ENCODE peak calls at places on chromosomes 11 and 22, in eight cellular contexts. Q is SK-N-SH, Y is OCI-LY7, F is PC-3, V is MM.1S, K is HCT116, H is hepatocyte, W is GM23248. M is an unnamed sample. For H3K9me2, the result is how much of the 10 kb centered on the place peaks cover.

GRCh38 chr22:33654173-33654890 is 265.9 kb downstream of the LARGE1 start:
- DNase-seq in Q (no peak), V (no peak), W (no peak), Y (no peak), F (no peak), H (peak), K (no peak), M (no peak)

GRCh38 chr22:41931701-41932269 is 5.2 kb upstream of the TNFRSF13C start:
- DNase-seq in F (no peak), V (no peak), Q (no peak), H (no peak), K (no peak), Y (peak), W (no peak), M (peak)

GRCh38 chr11:18692941-18693760 is 5.4 kb upstream of the TMEM86A start:
- DNase-seq in W (no peak), F (no peak), K (no peak), Y (no peak), Q (no peak), V (no peak), H (no peak), M (no peak)

GRCh38 chr11:100635194-100635593 is 51.9 kb upstream of the ARHGAP42 start:
- DNase-seq in Y (no peak), F (no peak), V (no peak), K (no peak), Q (no peak), W (no peak), H (no peak), M (no peak)

GRCh38 chr11:12694182-12694531 is 19.9 kb downstream of the TEAD1 start:
- DNase-seq in Q (no peak), H (peak), F (no peak), W (peak), V (no peak), K (no peak), Y (peak), M (no peak)

GRCh38 chr11:108221401-108221800 is 1.0 kb downstream of the NPAT start:
- DNase-seq in H (no peak), V (no peak), Y (peak), K (no peak), W (peak), F (peak), Q (no peak), M (peak)

GRCh38 chr11:7021318-7021717 is 1.0 kb downstream of the NLRP14 start:
- DNase-seq in F (no peak), V (no peak), Y (no peak), W (no peak), K (no peak), Q (no peak), H (no peak), M (no peak)

GRCh38 chr11:85628771-85629341 is 463 bp downstream of the TMEM126B start:
- DNase-seq in F (no peak), W (peak), V (no peak), Q (no peak), K (no peak), H (peak), Y (no peak), M (peak)

GRCh38 chr11:15909937-15910598 is 446.3 kb downstream of the SOX6 start:
- DNase-seq in Q (no peak), V (no peak), Y (no peak), W (no peak), K (no peak), F (no peak), H (no peak), M (no peak)

GRCh38 chr11:35165416-35166368 is 26.7 kb downstream of the CD44 start:
- DNase-seq in H (no peak), Q (no peak), W (peak), K (no peak), Y (peak), V (peak), F (peak), M (no peak)

GRCh38 chr22:48758021-48758561 is 1069.6 kb downstream of the BRD1 start:
- DNase-seq in W (no peak), H (peak), F (no peak), V (no peak), Q (no peak), Y (no peak), K (no peak), M (no peak)

GRCh38 chr22:44289429-44290171 is 23.2 kb downstream of the SHISAL1 start:
- DNase-seq in K (no peak), W (peak), F (no peak), V (no peak), Y (no peak), Q (peak), H (no peak), M (no peak)

GRCh38 chr11:3434976-3435375 is 56.0 kb upstream of the ZNF195 start:
- DNase-seq in K (no peak), H (no peak), Y (no peak), Q (no peak), V (no peak), W (no peak), F (no peak), M (no peak)
- H3K4me3 ChIP-seq in K (no peak), H (no peak), Y (no peak), Q (no peak), V (no peak), W (no peak), F (no peak), M (no peak)

DNA sequence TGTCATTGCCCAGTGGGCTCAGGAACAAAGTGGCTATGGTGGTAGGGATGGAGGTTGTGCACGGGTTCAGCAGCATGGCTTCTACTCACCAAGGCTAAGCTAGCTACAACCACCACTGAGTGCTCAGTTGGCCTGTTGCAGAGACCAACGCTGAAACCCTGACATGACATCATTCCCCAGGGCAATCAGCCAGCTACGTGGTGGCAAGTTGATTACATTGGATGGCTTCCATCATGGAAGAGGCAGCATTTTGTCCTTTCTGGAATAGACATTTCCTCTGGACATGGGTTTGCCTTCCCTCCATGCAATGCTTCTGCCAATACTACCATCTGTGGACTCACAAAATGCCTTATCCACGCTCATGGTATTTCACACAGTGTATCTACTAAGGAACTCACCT is 634.3 kb downstream of the OPCML start:
- DNase-seq in Y (no peak), H (no peak), Q (no peak), F (no peak), W (no peak), V (no peak), K (no peak), M (no peak)
- H3K9me2 ChIP-seq in Y (under half), H (under half), Q (under half), F (under half), W (under half), V (under half), K (under half), M (under half)

GRCh38 chr22:40051322-40051721 is 56.6 kb downstream of the FAM83F start:
- DNase-seq in Q (no peak), K (no peak), Y (peak), V (peak), H (no peak), W (no peak), F (no peak), M (no peak)

GRCh38 chr22:40046126-40046525 is 51.4 kb downstream of the FAM83F start:
- DNase-seq in W (no peak), F (no peak), K (no peak), H (no peak), Q (no peak), Y (peak), V (no peak), M (no peak)

GRCh38 chr22:40053460-40053859 is 58.7 kb downstream of the FAM83F start:
- DNase-seq in Y (no peak), Q (no peak), H (no peak), K (no peak), W (no peak), F (no peak), V (no peak), M (no peak)

GRCh38 chr22:40054486-40054885 is 59.7 kb downstream of the FAM83F start:
- DNase-seq in Y (no peak), V (no peak), F (no peak), Q (no peak), K (no peak), W (no peak), H (no peak), M (no peak)

DNA sequence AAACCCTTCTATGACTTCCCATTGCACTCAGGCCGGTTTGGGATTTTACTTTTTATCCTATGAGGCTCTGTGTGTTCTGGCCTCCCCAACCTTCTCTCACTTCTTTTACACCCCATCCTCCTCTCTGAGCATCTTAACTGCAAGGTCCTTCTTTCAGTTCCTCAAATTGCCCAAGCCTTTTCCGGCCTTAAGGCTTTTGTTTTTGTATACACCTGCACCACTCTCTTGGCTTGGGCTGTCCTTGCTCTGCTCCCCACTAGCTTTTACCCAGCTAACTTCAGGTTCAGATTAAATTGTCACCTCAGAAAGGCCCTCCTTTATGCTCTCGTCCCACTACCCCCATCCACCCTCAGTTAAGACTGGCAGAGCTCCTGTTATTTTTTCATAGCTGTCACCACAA is 55.5 kb downstream of the FAM83F start:
- DNase-seq in K (no peak), H (no peak), F (no peak), Q (no peak), W (no peak), V (peak), Y (peak), M (peak)
- H3K4me2 ChIP-seq in K (no peak), H (no peak), F (no peak), Q (no peak), W (no peak), V (peak), Y (peak), M (peak)

DNA sequence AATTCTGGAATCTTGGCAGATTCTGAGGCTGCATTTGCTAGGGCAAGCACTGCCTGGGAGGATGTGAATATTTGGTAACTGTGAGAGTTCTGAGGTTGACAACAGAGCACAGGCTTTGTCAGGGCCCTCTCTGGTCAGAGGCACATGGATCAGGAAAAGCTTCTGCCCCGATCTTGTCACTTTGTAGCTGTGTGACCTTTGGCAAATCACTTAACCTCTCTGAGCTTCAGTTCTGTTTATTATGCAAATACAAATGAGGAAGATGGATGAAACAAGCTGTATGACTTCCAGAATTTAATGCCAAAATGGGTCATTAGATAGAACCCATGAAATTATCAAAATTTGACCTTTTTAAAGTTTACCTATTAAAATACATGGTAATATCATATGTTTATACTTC is 94.9 kb downstream of the SEZ6L start:
- DNase-seq in F (no peak), V (no peak), Q (no peak), K (no peak), H (no peak), Y (no peak), W (no peak), M (no peak)
- H3K4me3 ChIP-seq in F (no peak), V (no peak), Q (no peak), K (no peak), H (no peak), Y (no peak), W (no peak), M (no peak)

GRCh38 chr11:118396097-118396501 is 5.3 kb upstream of the ATP5MG start:
- DNase-seq in F (no peak), Y (no peak), K (no peak), V (peak), Q (no peak), W (no peak), H (no peak), M (no peak)

GRCh38 chr11:118401151-118401879 is at the start of gene ATP5MG:
- DNase-seq in F (peak), K (peak), H (peak), Q (peak), W (peak), V (peak), Y (peak), M (peak)

GRCh38 chr11:118401880-118402590 is 629 bp downstream of the ATP5MG start:
- DNase-seq in F (peak), Q (no peak), V (no peak), H (peak), Y (no peak), W (peak), K (no peak), M (no peak)

GRCh38 chr11:118398797-118399564 is 2.4 kb upstream of the ATP5MG start:
- DNase-seq in F (no peak), V (peak), Y (peak), W (peak), K (no peak), H (no peak), Q (no peak), M (peak)

DNA sequence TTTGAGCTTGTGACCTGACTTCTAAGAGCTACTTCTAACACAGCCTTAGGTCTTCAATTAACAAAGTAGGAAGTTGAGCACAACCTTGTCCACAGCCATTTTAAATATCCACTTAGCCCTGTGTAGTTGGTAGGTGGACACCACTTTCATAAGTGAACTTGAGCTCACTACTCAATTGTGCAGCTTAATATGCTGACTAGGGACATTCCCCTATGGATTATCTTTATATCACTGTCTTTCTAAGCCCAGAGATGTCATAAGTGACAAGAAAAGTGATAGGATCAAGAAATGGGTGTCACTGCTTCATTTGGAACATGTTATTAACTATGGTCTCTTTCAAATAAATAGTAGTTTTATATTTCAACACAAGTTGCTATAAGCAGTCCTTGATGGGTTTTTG is 4.0 kb upstream of the ATP5MG start:
- DNase-seq in Q (no peak), Y (no peak), V (no peak), F (no peak), H (no peak), W (no peak), K (no peak), M (no peak)
- H3K9me2 ChIP-seq in Q (under half), Y (under half), V (under half), F (under half), H (under half), W (under half), K (under half), M (under half)

GRCh38 chr11:465896-466538 is 15.9 kb downstream of the PTDSS2 start:
- DNase-seq in V (no peak), W (no peak), Q (no peak), Y (no peak), H (no peak), K (no peak), F (peak), M (no peak)
- H3K4me2 ChIP-seq in V (no peak), W (no peak), Q (no peak), Y (no peak), H (no peak), K (no peak), F (no peak), M (no peak)

GRCh38 chr11:64867748-64868462 is 10.5 kb downstream of the EHD1 start:
- DNase-seq in Y (no peak), K (no peak), Q (no peak), H (no peak), W (no peak), V (no peak), F (peak), M (no peak)

GRCh38 chr11:64864473-64865285 is 13.7 kb downstream of the EHD1 start:
- DNase-seq in H (peak), Y (peak), V (no peak), K (no peak), F (no peak), Q (no peak), W (peak), M (no peak)

GRCh38 chr11:64865286-64866172 is 12.9 kb downstream of the EHD1 start:
- DNase-seq in K (no peak), W (peak), Y (peak), Q (no peak), H (no peak), V (peak), F (peak), M (peak)

GRCh38 chr11:64864135-64864472 is 14.3 kb downstream of the EHD1 start:
- DNase-seq in Y (no peak), H (no peak), F (no peak), K (no peak), Q (no peak), W (no peak), V (no peak), M (no peak)

GRCh38 chr11:64866173-64866491 is 12.3 kb downstream of the EHD1 start:
- DNase-seq in W (no peak), Y (no peak), F (no peak), V (no peak), Q (no peak), H (no peak), K (no peak), M (no peak)
- H3K4me3 ChIP-seq in W (no peak), Y (peak), F (no peak), V (peak), Q (no peak), H (no peak), K (no peak), M (peak)

GRCh38 chr11:132898676-132899075 is 633.6 kb downstream of the OPCML start:
- DNase-seq in Y (no peak), H (no peak), F (no peak), Q (no peak), W (no peak), V (no peak), K (no peak), M (no peak)
- H3K9me2 ChIP-seq in Y (under half), H (under half), F (under half), Q (under half), W (under half), V (under half), K (under half), M (under half)

DNA sequence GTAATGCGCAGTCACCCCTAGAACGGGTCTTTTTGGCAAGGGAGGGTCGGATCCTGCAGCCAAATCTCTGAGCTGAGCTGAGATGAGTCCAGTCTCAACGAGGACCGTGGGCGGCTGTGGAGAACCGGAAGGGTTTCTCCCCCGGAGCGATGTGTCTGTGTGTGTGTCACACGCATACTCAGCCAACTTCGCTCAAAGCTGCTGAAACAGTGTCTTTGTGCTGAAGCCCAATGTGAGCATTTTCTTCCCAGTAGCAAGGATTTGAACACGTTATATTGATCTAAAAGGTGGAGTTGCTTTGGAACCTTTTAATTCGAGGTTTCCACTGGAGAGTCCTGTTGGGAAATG is 1.4 kb upstream of the CELSR1 start:
- DNase-seq in Y (no peak), K (no peak), W (peak), H (no peak), V (no peak), F (peak), Q (no peak), M (no peak)
- H3K4me2 ChIP-seq in Y (no peak), K (peak), W (peak), H (peak), V (no peak), F (peak), Q (peak), M (no peak)

DNA sequence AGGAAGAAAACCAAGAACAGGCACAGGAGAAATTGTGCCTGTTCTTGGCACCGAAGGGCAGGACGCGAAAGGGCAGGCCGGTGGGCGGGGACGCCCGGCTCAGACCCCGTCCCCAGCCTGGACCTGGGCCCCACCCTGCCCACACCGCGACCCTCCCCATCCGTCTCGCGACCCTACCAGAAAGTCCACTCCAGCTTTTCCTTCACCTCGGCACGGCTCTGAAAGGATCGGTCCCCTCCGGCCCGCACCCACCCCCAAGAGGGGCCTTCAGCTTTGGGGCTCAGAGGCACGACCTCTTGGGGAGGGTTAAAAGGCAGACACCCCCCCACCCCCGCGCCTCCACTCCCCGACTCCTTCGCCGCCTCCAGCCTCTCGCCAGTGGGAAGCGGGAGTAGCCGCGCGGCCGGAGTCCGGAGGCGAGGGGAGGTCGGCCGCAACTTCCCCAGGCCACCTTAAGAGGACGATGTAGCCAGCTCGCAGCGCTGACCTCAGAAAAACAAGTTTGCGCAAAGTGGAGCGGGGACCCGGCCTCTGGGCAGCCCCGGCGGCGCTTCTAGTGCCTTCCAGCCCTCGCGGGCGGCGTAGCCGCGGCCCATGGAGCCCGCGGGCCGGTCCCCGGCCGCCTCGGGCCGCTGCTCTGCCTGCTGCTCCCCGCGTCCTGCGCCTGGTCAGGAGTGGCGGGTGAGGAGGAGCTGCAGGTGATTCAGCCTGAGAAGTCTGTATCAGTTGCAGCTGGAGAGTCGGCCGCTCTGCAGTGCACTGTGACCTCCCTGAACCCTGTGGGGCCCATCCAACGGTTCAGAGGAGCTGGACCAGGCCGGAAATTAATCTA is 4.3 kb downstream of the SEC14L6 start:
- DNase-seq in V (no peak), H (peak), Q (no peak), F (no peak), W (peak), K (no peak), Y (no peak), M (no peak)
- H3K4me3 ChIP-seq in V (no peak), H (peak), Q (no peak), F (no peak), W (peak), K (no peak), Y (no peak), M (no peak)